ENCODE peak calls at places on chromosomes 6 and 20, in five cellular contexts. E, V, W, A and D are unnamed samples.

GRCh38 chr6:52399511-52400315 is 20.4 kb upstream of the EFHC1 start:
- DNase-seq in E (peak), V (peak), W (peak), A (no peak), D (peak)

GRCh38 chr20:4929686-4930397 is 71.5 kb downstream of the SLC23A2 start:
- DNase-seq in E (no peak), V (no peak), W (no peak), A (no peak), D (no peak)

GRCh38 chr20:53926428-53927028 is 143.9 kb downstream of the BCAS1 start:
- DNase-seq in E (peak), V (no peak), W (no peak), A (no peak), D (peak)

GRCh38 chr6:42279966-42280629 is 62.4 kb upstream of the MRPS10 start:
- DNase-seq in E (no peak), V (no peak), W (no peak), A (no peak), D (no peak)

GRCh38 chr6:44226368-44227137 is 3.2 kb downstream of the SLC29A1 start:
- DNase-seq in E (no peak), V (no peak), W (peak), A (no peak), D (no peak)

GRCh38 chr6:135692426-135692825 is 159.1 kb upstream of the PDE7B start:
- DNase-seq in E (no peak), V (no peak), W (no peak), A (no peak), D (no peak)

GRCh38 chr6:34298941-34299340 is 50.1 kb upstream of the SMIM29 start:
- DNase-seq in E (no peak), V (no peak), W (no peak), A (no peak), D (no peak)

GRCh38 chr6:33118525-33119123 is 42.8 kb downstream of the HLA-DPB1 start:
- DNase-seq in E (peak), V (peak), W (peak), A (peak), D (peak)

GRCh38 chr6:112983741-112984221 is 636.7 kb downstream of the RFPL4B start:
- DNase-seq in E (peak), V (no peak), W (no peak), A (no peak), D (no peak)

GRCh38 chr20:45100563-45101245 is at the start of gene KCNS1:
- DNase-seq in E (no peak), V (peak), W (peak), A (no peak), D (peak)

GRCh38 chr6:22366214-22366613 is 69.4 kb upstream of the PRL start:
- DNase-seq in E (no peak), V (no peak), W (no peak), A (no peak), D (no peak)

GRCh38 chr20:48788486-48789072 is 39.2 kb downstream of the PREX1 start:
- DNase-seq in E (no peak), V (no peak), W (no peak), A (no peak), D (no peak)

GRCh38 chr6:16730720-16731502 is 30.3 kb downstream of the ATXN1 start:
- DNase-seq in E (no peak), V (no peak), W (no peak), A (no peak), D (peak)

GRCh38 chr6:48893048-48893447 is 570.0 kb downstream of the MMUT start:
- DNase-seq in E (no peak), V (no peak), W (no peak), A (no peak), D (no peak)

GRCh38 chr6:2020909-2021308 is 224.5 kb downstream of the GMDS start:
- DNase-seq in E (no peak), V (no peak), W (no peak), A (no peak), D (no peak)

DNA sequence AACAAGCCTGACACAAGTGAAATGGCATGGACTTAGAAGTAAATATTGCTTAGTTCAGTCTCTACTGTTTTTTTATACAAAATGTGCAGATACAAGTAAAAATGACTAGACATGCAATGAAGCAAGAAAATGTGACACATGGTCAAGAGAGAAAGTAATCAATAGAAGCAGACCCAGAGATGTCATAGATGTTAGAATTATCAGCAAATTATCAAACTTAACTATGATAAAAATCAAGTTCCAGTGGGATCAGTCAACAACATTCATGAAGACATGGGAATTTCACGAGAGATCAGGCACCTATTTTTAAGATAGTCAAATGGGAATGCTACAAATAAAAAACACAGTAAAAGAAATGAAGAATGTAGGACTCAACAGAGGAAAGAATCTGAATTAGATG is 267.0 kb downstream of the SLC35F1 start:
- DNase-seq in E (no peak), V (no peak), W (no peak), A (no peak), D (no peak)
- TF ChIP-seq REST in E (no peak), V (no peak), W (no peak), A (no peak), D (no peak)

GRCh38 chr6:160036790-160037206 is 67.9 kb downstream of the IGF2R start:
- DNase-seq in E (no peak), V (no peak), W (no peak), A (no peak), D (no peak)
- TF ChIP-seq MAX in E (no peak), V (no peak), W (no peak), A (no peak), D (no peak)

DNA sequence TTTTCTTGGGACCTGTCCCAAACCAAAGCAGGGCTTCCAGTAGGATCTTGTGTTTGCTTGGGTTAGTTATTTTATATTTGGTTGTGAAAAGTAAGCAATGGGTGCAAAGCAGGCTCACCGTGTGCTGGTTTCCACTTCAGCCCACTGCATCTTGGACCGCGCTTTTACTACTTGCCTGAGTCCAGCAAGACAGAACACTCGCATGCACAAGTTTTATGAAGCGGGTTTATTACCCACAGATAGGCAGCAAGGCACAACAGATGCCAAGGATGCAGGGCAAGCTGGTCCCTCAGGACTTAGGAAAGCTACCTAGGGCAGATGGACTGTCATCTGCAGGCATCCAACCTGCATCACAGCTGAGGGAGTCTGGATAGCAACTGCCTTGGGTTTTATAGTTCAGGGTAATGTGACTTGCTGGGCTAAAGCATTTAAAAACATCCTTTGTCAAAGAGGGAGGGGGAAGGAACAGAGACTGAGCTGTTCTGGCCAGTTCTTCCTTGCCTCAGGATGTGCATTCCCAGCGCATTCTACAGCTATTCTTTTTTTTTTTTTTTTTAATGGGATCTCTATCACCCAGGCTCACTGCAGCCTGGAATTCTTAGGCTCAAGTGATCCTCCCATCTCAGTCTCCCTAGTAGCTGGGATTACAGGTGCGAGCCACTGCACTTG is 18.5 kb downstream of the CITED2 start:
- DNase-seq in E (no peak), V (no peak), W (no peak), A (no peak), D (no peak)
- TF ChIP-seq REST in E (no peak), V (no peak), W (no peak), A (no peak), D (no peak)

DNA sequence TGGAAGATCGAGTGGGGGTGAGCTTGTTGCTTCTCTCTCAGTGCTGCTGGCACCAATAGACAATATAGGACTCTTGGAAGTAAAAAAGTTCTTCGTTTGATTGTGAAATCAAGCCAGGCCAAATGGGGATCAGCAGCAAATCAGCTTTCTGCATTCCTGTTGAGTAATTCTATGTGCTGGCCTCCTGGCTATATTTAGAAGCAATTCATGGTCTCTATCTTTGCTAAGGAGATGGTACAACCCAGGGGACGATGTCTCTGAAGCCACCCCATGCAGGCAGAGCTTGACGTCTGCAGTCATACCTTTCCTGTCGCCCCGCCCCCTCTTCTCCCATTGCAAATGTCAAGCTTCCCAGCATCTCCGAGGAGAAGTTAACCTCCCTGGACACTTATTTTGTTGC is 199.1 kb downstream of the SCP2D1 start:
- DNase-seq in E (no peak), V (no peak), W (no peak), A (no peak), D (no peak)
- TF ChIP-seq MAX in E (no peak), V (no peak), W (no peak), A (no peak), D (no peak)

DNA sequence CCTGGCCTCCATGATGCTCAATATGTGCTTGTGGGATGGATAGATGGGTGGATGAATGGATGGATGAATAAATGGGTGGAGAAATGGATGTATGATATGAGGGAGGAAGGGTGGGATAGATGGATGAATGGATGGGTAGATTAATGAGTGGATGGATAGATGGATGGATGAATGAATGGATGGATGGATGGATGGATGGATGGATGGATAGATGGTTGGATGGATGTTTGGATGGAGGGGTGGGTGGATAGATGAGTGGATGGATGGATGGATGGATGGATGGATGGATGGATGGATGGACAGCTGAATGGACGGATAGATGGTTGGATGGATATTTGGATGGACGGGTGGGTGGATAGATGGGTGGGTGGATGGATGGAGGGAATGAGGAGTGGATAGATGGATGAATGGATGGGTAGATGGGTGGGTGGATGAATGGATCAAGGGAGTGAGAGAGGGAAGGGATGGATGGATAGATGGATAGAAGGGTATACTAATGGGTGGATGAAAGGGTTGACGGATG is 139.4 kb downstream of the CEBPB start:
- DNase-seq in E (no peak), V (no peak), W (no peak), A (no peak), D (no peak)
- TF ChIP-seq REST in E (no peak), V (no peak), W (no peak), A (no peak), D (no peak)

DNA sequence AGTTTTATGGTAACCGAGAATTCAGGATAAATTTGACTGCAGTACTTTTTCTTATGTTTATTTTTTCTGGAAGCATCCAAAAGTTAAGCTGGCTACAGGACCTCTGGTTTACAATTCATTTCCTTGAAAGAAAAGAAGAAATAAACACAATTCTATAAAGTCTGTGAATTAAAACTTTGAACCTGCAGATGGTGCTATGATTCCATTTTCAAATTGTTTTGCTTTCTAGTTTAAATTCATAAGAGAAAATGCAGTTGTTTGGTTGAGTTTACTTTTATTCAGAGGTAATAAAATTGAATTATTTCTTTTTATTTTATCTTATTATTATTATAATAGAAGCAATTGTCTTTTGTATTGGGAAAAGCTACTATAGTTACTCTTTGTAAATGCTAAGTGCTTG is 1.8 kb upstream of the VIP start:
- DNase-seq in E (peak), V (no peak), W (no peak), A (no peak), D (no peak)
- TF ChIP-seq MAX in E (no peak), V (no peak), W (no peak), A (no peak), D (no peak)

DNA sequence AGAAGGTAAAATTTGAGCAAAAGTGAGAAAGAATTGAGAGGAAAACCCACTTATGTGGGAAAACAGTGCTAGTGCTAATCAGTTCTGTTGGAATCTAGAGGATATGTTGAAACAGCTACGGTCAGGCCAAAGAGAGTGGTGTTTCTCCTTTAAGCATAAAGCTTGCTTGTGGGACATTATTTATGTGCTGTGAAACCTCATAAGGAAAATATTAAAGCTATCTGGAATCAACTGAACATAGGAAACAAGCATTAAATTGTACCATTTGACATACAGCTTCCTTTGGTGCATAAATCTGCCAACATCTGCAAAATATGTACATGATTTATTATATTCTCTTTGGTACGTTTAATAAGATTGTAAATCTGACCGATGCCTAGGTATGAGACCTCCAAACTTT is 182.4 kb upstream of the PDE10A start:
- DNase-seq in E (no peak), V (no peak), W (no peak), A (no peak), D (no peak)
- TF ChIP-seq REST in E (no peak), V (no peak), W (no peak), A (no peak), D (no peak)

GRCh38 chr20:21546355-21546754 is 32.5 kb upstream of the NKX2-2 start:
- DNase-seq in E (no peak), V (no peak), W (no peak), A (no peak), D (no peak)

GRCh38 chr20:21554376-21554890 is 40.6 kb upstream of the NKX2-2 start:
- DNase-seq in E (no peak), V (no peak), W (no peak), A (no peak), D (no peak)

GRCh38 chr20:21550587-21550986 is 36.7 kb upstream of the NKX2-2 start:
- DNase-seq in E (no peak), V (no peak), W (no peak), A (no peak), D (no peak)

DNA sequence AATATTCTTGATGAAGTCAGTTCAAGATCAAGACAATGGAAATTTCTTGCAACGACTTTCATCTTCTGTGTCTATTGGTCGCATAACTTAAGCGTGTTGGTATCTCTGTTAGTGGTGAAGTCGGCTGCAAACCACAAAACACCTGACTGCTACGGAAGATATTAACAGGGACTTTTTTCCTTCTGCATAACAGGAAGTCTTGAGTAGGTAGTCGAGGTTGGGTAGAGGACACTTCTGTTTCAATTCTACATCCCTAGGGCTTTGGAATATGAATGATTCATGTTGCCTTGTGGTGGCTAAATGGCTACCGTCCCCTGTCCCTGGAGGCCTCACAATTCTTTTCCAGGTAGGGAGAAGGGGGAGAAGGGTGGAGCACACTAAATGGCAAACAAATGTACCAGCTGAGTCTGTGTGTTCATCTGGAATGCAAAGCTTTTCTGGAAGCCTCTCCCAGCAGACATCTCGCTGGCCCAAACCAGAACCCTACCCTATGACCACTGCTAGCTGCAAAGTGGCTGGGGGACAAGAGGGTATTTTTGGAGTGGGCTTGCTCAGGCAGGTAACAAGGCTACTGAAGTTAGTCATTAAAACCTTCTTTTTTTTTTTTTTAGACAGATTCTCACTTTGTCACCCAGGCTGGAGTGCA is 34.6 kb upstream of the NKX2-2 start:
- DNase-seq in E (no peak), V (no peak), W (no peak), A (no peak), D (no peak)
- TF ChIP-seq MAX in E (no peak), V (no peak), W (no peak), A (no peak), D (no peak)